ENCODE peak calls at places on chromosomes 13 and 19, in seven cellular contexts. B is coronary artery; O is uterus; J is neural progenitor cell; W is astrocyte of the spinal cord; V is CD8-positive, alpha-beta T cell; X is ascending aorta. L is an unnamed sample.

GRCh38 chr19:39166571-39167391 is 30.0 kb upstream of the NCCRP1 start:
- DNase-seq in B (no peak), O (peak), J (peak), W (no peak), V (no peak), X (no peak), L (no peak)

GRCh38 chr13:46577656-46578589 is 25.0 kb downstream of the LRCH1 start:
- DNase-seq in B (no peak), O (no peak), J (no peak), W (no peak), V (no peak), X (no peak), L (no peak)

GRCh38 chr13:87042946-87043345 is 628.2 kb upstream of the SLITRK5 start:
- DNase-seq in B (no peak), O (no peak), J (no peak), W (peak), V (no peak), X (no peak), L (no peak)

GRCh38 chr19:55657004-55657747 is 2.3 kb downstream of the U2AF2 start:
- DNase-seq in B (no peak), O (no peak), J (no peak), W (no peak), V (no peak), X (no peak), L (no peak)

GRCh38 chr13:106087201-106087600 is 448.3 kb downstream of the EFNB2 start:
- DNase-seq in B (no peak), O (no peak), J (no peak), W (no peak), V (no peak), X (no peak), L (no peak)

GRCh38 chr19:32895384-32895783 is 25.8 kb upstream of the SLC7A9 start:
- DNase-seq in B (no peak), O (no peak), J (no peak), W (no peak), V (no peak), X (no peak), L (no peak)

GRCh38 chr19:2478324-2478755 is 2.4 kb downstream of the GADD45B start:
- DNase-seq in B (no peak), O (peak), J (peak), W (peak), V (peak), X (peak), L (peak)

GRCh38 chr13:107545946-107546502 is 669.3 kb downstream of the LIG4 start:
- DNase-seq in B (no peak), O (no peak), J (no peak), W (no peak), V (no peak), X (no peak), L (no peak)

GRCh38 chr13:31073859-31074718 is 87.6 kb downstream of the HSPH1 start:
- DNase-seq in B (no peak), O (no peak), J (peak), W (peak), V (no peak), X (no peak), L (no peak)

GRCh38 chr13:19071161-19071936 is 110.3 kb downstream of the TUBA3C start:
- DNase-seq in B (peak), O (no peak), J (no peak), W (no peak), V (peak), X (no peak), L (no peak)

GRCh38 chr19:2602391-2603181 is 99.9 kb downstream of the GNG7 start:
- DNase-seq in B (peak), O (peak), J (peak), W (peak), V (no peak), X (peak), L (peak)

GRCh38 chr19:6535558-6536137 is 4.8 kb downstream of the TNFSF9 start:
- DNase-seq in B (no peak), O (no peak), J (no peak), W (no peak), V (no peak), X (no peak), L (no peak)

GRCh38 chr19:14480695-14481069 is 5.5 kb upstream of the PTGER1 start:
- DNase-seq in B (no peak), O (no peak), J (no peak), W (peak), V (no peak), X (no peak), L (no peak)

GRCh38 chr13:33235078-33235477 is 50.5 kb downstream of the STARD13 start:
- DNase-seq in B (no peak), O (no peak), J (no peak), W (peak), V (no peak), X (no peak), L (no peak)

GRCh38 chr19:35851213-35852028 is 883 bp downstream of the NPHS1 start:
- DNase-seq in B (no peak), O (no peak), J (peak), W (no peak), V (no peak), X (no peak), L (peak)

GRCh38 chr19:18002347-18002850 is 5.6 kb upstream of the ARRDC2 start:
- DNase-seq in B (no peak), O (no peak), J (no peak), W (no peak), V (no peak), X (peak), L (no peak)

GRCh38 chr19:45470147-45471081 is 2.6 kb downstream of the FOSB start:
- DNase-seq in B (peak), O (peak), J (no peak), W (peak), V (no peak), X (peak), L (no peak)

GRCh38 chr13:106407338-106407737 is 128.1 kb downstream of the EFNB2 start:
- DNase-seq in B (no peak), O (no peak), J (no peak), W (peak), V (no peak), X (no peak), L (no peak)

GRCh38 chr13:31910633-31911032 is 120.9 kb upstream of the FRY start:
- DNase-seq in B (no peak), O (no peak), J (no peak), W (no peak), V (no peak), X (no peak), L (no peak)

GRCh38 chr19:3507371-3508120 is 1.4 kb downstream of the FZR1 start:
- DNase-seq in B (no peak), O (no peak), J (peak), W (no peak), V (no peak), X (no peak), L (peak)

GRCh38 chr13:98938801-98939200 is 39.1 kb downstream of the DOCK9 start:
- DNase-seq in B (no peak), O (no peak), J (peak), W (peak), V (no peak), X (no peak), L (no peak)

GRCh38 chr13:98937911-98938381 is 39.9 kb downstream of the DOCK9 start:
- DNase-seq in B (no peak), O (no peak), J (peak), W (peak), V (no peak), X (no peak), L (no peak)

GRCh38 chr13:98940325-98940724 is 37.5 kb downstream of the DOCK9 start:
- DNase-seq in B (no peak), O (no peak), J (no peak), W (no peak), V (no peak), X (no peak), L (no peak)

GRCh38 chr13:98941118-98941517 is 36.7 kb downstream of the DOCK9 start:
- DNase-seq in B (no peak), O (no peak), J (no peak), W (no peak), V (no peak), X (no peak), L (no peak)

DNA sequence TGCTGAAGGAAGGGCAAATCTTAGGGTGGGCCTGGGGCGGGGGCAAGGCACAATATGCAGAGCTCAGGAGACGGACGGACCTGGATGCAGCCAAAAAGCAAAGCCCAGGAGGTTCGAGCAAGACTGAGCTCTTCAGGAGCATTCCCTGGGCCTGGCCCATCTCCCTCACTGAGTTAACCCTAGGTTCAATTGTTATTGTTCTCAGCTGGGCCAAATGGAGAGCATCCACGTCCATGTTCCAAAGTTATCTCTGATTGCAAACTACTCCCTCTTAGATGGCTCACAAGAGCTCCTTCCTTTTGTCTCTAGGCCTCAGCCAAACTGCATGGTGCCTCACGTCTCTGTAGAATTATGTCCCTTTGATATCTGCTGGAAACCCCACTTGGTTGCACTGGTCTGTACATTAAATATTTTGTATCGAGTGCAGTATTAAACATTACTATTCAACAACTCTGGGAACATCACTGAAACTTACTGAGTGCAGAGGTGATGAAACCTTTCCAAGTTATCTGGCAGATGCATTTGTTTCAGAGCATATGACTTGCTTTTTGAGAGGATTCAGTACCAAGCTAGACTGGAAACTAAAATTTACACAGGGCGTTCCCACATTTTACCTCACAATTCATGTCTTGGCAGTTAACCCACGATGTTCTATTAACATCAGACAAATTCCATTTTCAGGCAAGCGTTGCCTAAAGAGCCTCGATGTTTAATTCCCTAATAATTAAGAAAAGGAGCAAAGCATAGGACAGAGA is 38.1 kb downstream of the DOCK9 start:
- DNase-seq in B (no peak), O (peak), J (no peak), W (no peak), V (no peak), X (no peak), L (no peak)
- TF ChIP-seq CTCF in B (no peak), O (no peak), J (no peak), W (no peak), V (no peak), X (no peak), L (no peak)

GRCh38 chr13:84648069-84648640 is 765.9 kb upstream of the SLITRK1 start:
- DNase-seq in B (no peak), O (no peak), J (no peak), W (no peak), V (no peak), X (no peak), L (no peak)
- TF ChIP-seq CTCF in B (no peak), O (no peak), J (peak), W (no peak), V (no peak), X (peak), L (no peak)

DNA sequence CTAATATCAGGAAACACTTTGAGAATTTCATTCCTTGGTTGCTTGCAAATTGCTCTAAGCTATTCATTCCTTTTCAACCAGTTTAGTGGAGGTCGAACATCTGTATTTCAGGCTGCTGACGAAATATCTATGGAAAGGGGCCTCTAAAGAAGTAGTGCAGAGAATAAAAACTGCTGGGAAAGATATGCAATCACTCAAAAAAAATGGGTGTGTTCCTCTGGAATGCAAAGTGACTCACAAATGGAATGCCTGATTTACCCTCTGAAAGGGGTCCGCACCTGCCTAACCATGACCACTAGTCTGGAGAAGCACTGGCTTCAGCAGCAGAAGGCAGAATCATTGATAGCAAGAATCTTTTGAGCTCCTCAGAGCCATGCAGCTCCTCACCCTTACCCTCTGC is 129.4 kb downstream of the PCDH9 start:
- DNase-seq in B (no peak), O (no peak), J (no peak), W (no peak), V (no peak), X (no peak), L (no peak)
- TF ChIP-seq CTCF in B (no peak), O (no peak), J (no peak), W (no peak), V (no peak), X (no peak), L (no peak)

DNA sequence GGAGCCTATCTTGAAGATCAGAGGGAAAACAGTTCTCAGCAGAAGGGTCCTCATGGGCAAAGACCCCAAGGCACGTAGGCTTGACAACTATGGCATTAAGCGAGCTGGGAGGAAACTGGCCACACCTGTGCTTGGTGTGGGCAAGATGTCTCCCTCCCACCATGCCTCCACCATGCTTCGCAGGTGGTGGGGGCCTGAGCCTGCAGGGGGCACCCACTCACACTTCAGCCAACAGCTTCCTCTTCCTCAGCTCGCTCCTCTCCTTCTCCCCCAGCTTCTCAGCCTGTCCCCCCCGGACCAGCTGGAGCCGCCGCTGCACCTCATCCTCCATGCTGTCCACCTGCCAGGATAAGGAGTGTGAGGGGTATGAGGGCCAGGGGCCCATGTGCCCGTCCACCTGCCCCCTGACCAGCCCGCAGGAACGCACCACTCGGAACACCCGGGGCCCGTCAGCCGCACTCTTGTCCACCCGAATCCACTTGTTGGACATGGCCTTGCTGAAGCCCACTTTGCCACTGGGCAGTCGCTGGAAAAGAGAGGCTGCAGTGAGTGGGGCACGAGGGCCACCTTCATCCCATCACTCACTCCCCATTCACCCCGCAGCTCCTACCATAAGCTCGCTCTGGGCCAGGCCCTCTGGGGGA is 3.4 kb downstream of the FARSA start:
- DNase-seq in B (no peak), O (no peak), J (no peak), W (no peak), V (no peak), X (no peak), L (no peak)
- TF ChIP-seq CTCF in B (no peak), O (no peak), J (no peak), W (no peak), V (no peak), X (no peak), L (no peak)

GRCh38 chr19:49580264-49581006 is at the start of gene NOSIP:
- DNase-seq in B (peak), O (peak), J (peak), W (peak), V (peak), X (peak), L (peak)
- TF ChIP-seq CTCF in B (no peak), O (no peak), J (no peak), W (no peak), V (no peak), X (no peak), L (no peak)

GRCh38 chr19:13016628-13017305 is 21.5 kb downstream of the NFIX start:
- DNase-seq in B (no peak), O (no peak), J (peak), W (no peak), V (no peak), X (no peak), L (no peak)
- TF ChIP-seq CTCF in B (no peak), O (no peak), J (no peak), W (no peak), V (no peak), X (no peak), L (no peak)

DNA sequence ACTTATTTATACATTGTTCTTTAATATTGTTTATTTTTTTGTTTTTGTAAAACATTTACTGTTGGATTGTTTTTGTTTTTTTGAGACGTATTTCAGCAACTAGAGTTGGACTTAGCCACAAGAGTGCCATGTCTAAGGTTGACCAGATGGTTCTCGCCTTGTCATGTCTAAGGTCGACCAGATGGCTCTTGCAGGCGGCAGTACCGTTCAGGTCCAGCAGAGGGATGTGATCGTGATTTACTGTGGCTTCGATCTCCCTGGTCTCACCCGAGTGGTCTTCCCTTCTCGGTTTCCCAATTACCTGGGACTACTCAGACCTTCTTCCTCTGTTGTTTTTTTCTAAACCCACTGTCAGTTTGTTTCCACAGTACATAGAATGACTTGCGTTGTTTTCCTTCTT is 1438.6 kb downstream of the UQCRFS1 start:
- DNase-seq in B (no peak), O (no peak), J (no peak), W (no peak), V (no peak), X (no peak), L (peak)
- TF ChIP-seq CTCF in B (no peak), O (no peak), J (no peak), W (peak), V (no peak), X (no peak), L (peak)

DNA sequence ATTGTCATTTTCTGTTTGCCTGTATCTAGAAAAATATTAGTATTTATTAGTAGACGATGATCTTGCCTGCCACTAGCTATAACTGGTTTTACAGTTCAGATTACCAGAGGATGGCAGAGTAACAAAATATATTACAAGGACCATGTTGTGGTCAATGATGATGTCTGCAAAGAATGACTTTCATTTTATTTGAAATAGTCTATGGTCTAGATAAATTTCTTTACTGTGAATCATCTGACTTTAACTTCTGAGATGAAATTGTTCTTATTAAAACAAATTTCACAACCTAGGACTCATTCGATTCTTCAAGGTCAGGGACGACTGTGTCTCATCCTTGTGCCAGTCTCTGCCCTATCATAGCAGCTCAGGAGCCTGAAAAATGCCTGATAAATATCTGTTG is 637.8 kb upstream of the KLF12 start:
- DNase-seq in B (no peak), O (no peak), J (no peak), W (peak), V (no peak), X (no peak), L (no peak)
- TF ChIP-seq CTCF in B (no peak), O (no peak), J (no peak), W (no peak), V (no peak), X (no peak), L (no peak)

L was measured in glutamatergic neuron.